ENCODE peak calls at places on chromosomes 6 and 20, in eight cellular contexts. T, W, S, L, Y, Z, A and M are unnamed samples.

GRCh38 chr6:163470611-163471010 is 56.1 kb downstream of the QKI start:
- DNase-seq in Y (no peak), Z (no peak), W (no peak), S (no peak), T (no peak), L (no peak), A (no peak), M (no peak)

GRCh38 chr6:37396571-37397185 is 36.3 kb upstream of the CMTR1 start:
- DNase-seq in L (no peak), W (no peak), Z (no peak), Y (no peak), T (no peak), S (no peak), A (no peak), M (no peak)

GRCh38 chr6:36301781-36302180 is 31.9 kb downstream of the PNPLA1 start:
- DNase-seq in Z (no peak), W (no peak), Y (no peak), A (no peak), L (no peak), S (no peak), T (no peak), M (no peak)

GRCh38 chr6:143802833-143803565 is 40.1 kb upstream of the LTV1 start:
- DNase-seq in A (no peak), T (no peak), Z (no peak), S (no peak), L (no peak), W (no peak), Y (peak; percentile 15), M (no peak)

GRCh38 chr6:134247271-134247833 is 70.6 kb downstream of the SGK1 start:
- DNase-seq in Y (no peak), L (no peak), Z (no peak), S (no peak), A (peak; percentile 97), T (no peak), W (no peak), M (no peak)

GRCh38 chr20:6178537-6178936 is 55.7 kb upstream of the FERMT1 start:
- DNase-seq in Z (peak; percentile 39), W (peak; percentile 28), Y (no peak), A (no peak), T (peak; percentile 65), S (peak; percentile 22), L (no peak), M (peak; percentile 17)

GRCh38 chr6:125586074-125586473 is 163.4 kb upstream of the HEY2 start:
- DNase-seq in L (no peak), Y (no peak), A (no peak), W (no peak), S (no peak), Z (no peak), T (no peak), M (peak; percentile 82)

GRCh38 chr6:28657756-28658465 is 132.2 kb downstream of the GPX5 start:
- DNase-seq in Y (peak; percentile 16), T (peak; percentile 77), W (peak; percentile 61), Z (peak; percentile 61), S (peak; percentile 47), A (peak; percentile 44), L (peak; percentile 61), M (no peak)

GRCh38 chr6:87637106-87637505 is 47.2 kb downstream of the ORC3 start:
- DNase-seq in Z (no peak), S (no peak), T (no peak), A (no peak), L (no peak), Y (no peak), W (no peak), M (no peak)

GRCh38 chr6:5532941-5533340 is 271.6 kb downstream of the FARS2 start:
- DNase-seq in A (no peak), S (no peak), L (no peak), T (no peak), Y (no peak), W (no peak), Z (no peak), M (no peak)

GRCh38 chr6:152585236-152585635 is 51.9 kb downstream of the SYNE1 start:
- DNase-seq in Y (no peak), S (no peak), W (no peak), L (no peak), T (no peak), Z (no peak), A (no peak), M (no peak)

GRCh38 chr6:14728396-14729024 is 517.4 kb upstream of the JARID2 start:
- DNase-seq in S (no peak), Z (no peak), L (no peak), T (no peak), W (no peak), A (no peak), Y (peak; percentile 93), M (no peak)

GRCh38 chr6:136095961-136096360 is 154.2 kb downstream of the MTFR2 start:
- DNase-seq in Z (no peak), W (no peak), Y (no peak), S (no peak), A (no peak), L (no peak), T (no peak), M (no peak)

GRCh38 chr6:41723936-41724637 is 11.3 kb downstream of the TFEB start:
- DNase-seq in S (no peak), Y (no peak), T (no peak), Z (no peak), W (no peak), L (no peak), A (no peak), M (no peak)

GRCh38 chr6:35054743-35055130 is 86.4 kb downstream of the TCP11 start:
- DNase-seq in Z (no peak), L (no peak), A (no peak), Y (no peak), W (no peak), S (no peak), T (no peak), M (no peak)

GRCh38 chr6:36915599-36915998 is 29.8 kb downstream of the C6orf89 start:
- DNase-seq in L (no peak), Y (peak; percentile 43), S (no peak), W (no peak), A (no peak), Z (no peak), T (no peak), M (no peak)

GRCh38 chr6:7143161-7143974 is 35.6 kb downstream of the RREB1 start:
- DNase-seq in Y (no peak), A (no peak), L (no peak), S (no peak), W (no peak), T (no peak), Z (peak; percentile 66), M (no peak)

GRCh38 chr20:31474097-31474436 is 860 bp downstream of the DEFB124 start:
- DNase-seq in A (no peak), W (no peak), S (no peak), Y (no peak), L (no peak), T (no peak), Z (no peak), M (no peak)

GRCh38 chr6:14932485-14933178 is 313.2 kb upstream of the JARID2 start:
- DNase-seq in T (no peak), Z (no peak), Y (no peak), W (no peak), A (no peak), S (no peak), L (no peak), M (no peak)

GRCh38 chr20:42742926-42743325 is 446.8 kb downstream of the PTPRT start:
- DNase-seq in L (no peak), Y (no peak), Z (no peak), A (no peak), W (no peak), S (no peak), T (no peak), M (no peak)

GRCh38 chr20:17699931-17700351 is at the start of gene BANF2:
- DNase-seq in W (no peak), S (no peak), Y (no peak), Z (no peak), L (no peak), A (no peak), T (no peak), M (no peak)

GRCh38 chr6:99344289-99344688 is 5.2 kb downstream of the FAXC start:
- DNase-seq in W (no peak), S (no peak), A (no peak), T (peak; percentile 39), Y (no peak), L (no peak), Z (peak; percentile 9), M (no peak)

GRCh38 chr20:46563170-46563847 is 12.9 kb upstream of the OCSTAMP start:
- DNase-seq in S (no peak), Z (no peak), W (no peak), A (no peak), L (no peak), Y (no peak), T (peak; percentile 70), M (no peak)

DNA sequence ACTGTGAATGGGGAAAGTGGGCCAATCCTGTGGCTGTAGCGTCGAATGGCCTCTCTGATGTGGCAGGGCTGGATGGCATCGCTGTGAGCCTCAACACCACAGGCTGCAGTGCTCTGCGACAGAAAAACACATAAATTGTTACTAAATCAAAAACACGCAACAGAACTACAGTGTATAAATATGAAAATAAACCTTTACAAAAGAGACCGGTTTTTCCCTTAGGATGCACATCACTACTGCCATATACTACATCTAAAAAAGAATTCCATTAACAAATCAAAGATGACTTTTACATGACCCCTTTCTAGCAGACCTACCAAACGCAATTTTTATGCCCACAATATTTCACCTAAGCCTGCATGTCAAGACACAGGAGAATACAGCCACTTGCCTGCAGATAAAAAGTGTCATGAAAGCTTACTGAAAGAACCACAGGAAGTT is 395.5 kb upstream of the RUNX2 start:
- DNase-seq in S (no peak), Y (no peak), W (no peak), L (no peak), Z (no peak), A (no peak), T (no peak), M (no peak)
- TF ChIP-seq REST in S (no peak), Y (no peak), W (no peak), L (no peak), Z (no peak), A (no peak), T (no peak), M (no peak)

GRCh38 chr20:49846206-49846807 is 33.7 kb downstream of the SLC9A8 start:
- DNase-seq in L (peak; percentile 47), Y (peak; percentile 32), Z (peak; percentile 73), T (peak; percentile 92), W (peak; percentile 65), A (no peak), S (peak; percentile 16), M (peak; percentile 35)
- TF ChIP-seq REST in L (no peak), Y (no peak), Z (no peak), T (no peak), W (no peak), A (no peak), S (no peak), M (no peak)

DNA sequence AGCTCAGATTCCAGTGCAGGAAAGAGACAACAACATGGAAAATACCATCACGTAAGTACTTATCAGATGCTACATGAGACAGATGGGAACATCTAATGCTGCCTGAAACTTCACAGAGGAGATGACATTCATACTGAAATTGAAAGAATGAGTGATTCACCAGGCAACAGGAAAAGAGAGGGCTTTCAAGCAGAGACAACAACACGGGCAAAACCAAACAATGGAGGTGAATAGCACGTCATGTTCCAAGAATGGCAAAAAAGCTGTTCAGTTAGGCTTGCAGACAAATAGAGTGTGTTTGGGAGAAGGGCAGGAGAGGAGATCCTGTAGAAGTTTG is 39.3 kb downstream of the GTF2H5 start:
- DNase-seq in Y (no peak), Z (peak; percentile 80), A (peak; percentile 82), S (no peak), W (no peak), T (no peak), L (no peak), M (no peak)
- TF ChIP-seq REST in Y (no peak), Z (no peak), A (no peak), S (no peak), W (no peak), T (no peak), L (no peak), M (no peak)

GRCh38 chr20:37343212-37343993 is 2.5 kb upstream of the SRC start:
- DNase-seq in S (no peak), A (no peak), W (no peak), T (no peak), L (no peak), Z (peak; percentile 53), Y (no peak), M (no peak)
- TF ChIP-seq REST in S (no peak), A (no peak), W (no peak), T (no peak), L (no peak), Z (no peak), Y (no peak), M (no peak)